ENCODE peak calls at places on chromosomes 11 and 22, in five cellular contexts. One of them, this sample, is unnamed.
A peak's percentile ranks its signal among the peaks of the same experiment; 100 is the strongest.

GRCh38 chr11:19345848-19346681 is 105.3 kb upstream of the E2F8 start:
- DNase-seq in HTR-8/SVneo: no peak
- DNase-seq in fibroblast of the conjunctiva: no peak
- DNase-seq in cardiac septum: no peak
- DNase-seq in effector memory CD8-positive, alpha-beta T cell: no peak
- DNase-seq in this sample: no peak

GRCh38 chr22:28894320-28894719 is 10.9 kb downstream of the ZNRF3 start:
- DNase-seq in fibroblast of the conjunctiva: no peak
- DNase-seq in effector memory CD8-positive, alpha-beta T cell: no peak
- DNase-seq in HTR-8/SVneo: no peak
- DNase-seq in cardiac septum: no peak
- DNase-seq in this sample: no peak

GRCh38 chr11:68373810-68374501 is 61.6 kb downstream of the LRP5 start:
- DNase-seq in cardiac septum: no peak
- DNase-seq in fibroblast of the conjunctiva: no peak
- DNase-seq in effector memory CD8-positive, alpha-beta T cell: no peak
- DNase-seq in HTR-8/SVneo: no peak
- DNase-seq in this sample: no peak

GRCh38 chr11:2377511-2378443 is 667 bp downstream of the CD81 start:
- DNase-seq in HTR-8/SVneo: peak; percentile 64
- DNase-seq in fibroblast of the conjunctiva: no peak
- DNase-seq in cardiac septum: no peak
- DNase-seq in effector memory CD8-positive, alpha-beta T cell: no peak
- DNase-seq in this sample: no peak

GRCh38 chr11:2307733-2308331 is 6.0 kb downstream of the TSPAN32 start:
- DNase-seq in HTR-8/SVneo: no peak
- DNase-seq in fibroblast of the conjunctiva: no peak
- DNase-seq in cardiac septum: no peak
- DNase-seq in effector memory CD8-positive, alpha-beta T cell: no peak
- DNase-seq in this sample: no peak

GRCh38 chr11:104705475-104706195 is 192.6 kb downstream of the CASP12 start:
- DNase-seq in cardiac septum: no peak
- DNase-seq in fibroblast of the conjunctiva: no peak
- DNase-seq in effector memory CD8-positive, alpha-beta T cell: peak; percentile 70
- DNase-seq in HTR-8/SVneo: no peak
- DNase-seq in this sample: no peak

GRCh38 chr11:116691779-116692178 is 81.0 kb downstream of the BUD13 start:
- DNase-seq in cardiac septum: no peak
- DNase-seq in effector memory CD8-positive, alpha-beta T cell: peak; percentile 54
- DNase-seq in fibroblast of the conjunctiva: no peak
- DNase-seq in HTR-8/SVneo: peak; percentile 77
- DNase-seq in this sample: no peak

GRCh38 chr11:78030429-78031325 is 7.6 kb upstream of the KCTD14 start:
- DNase-seq in cardiac septum: peak; percentile 77
- DNase-seq in fibroblast of the conjunctiva: peak; percentile 68
- DNase-seq in HTR-8/SVneo: peak; percentile 65
- DNase-seq in effector memory CD8-positive, alpha-beta T cell: no peak
- DNase-seq in this sample: no peak

GRCh38 chr11:48101044-48101733 is 115.4 kb upstream of the OR4B1 start:
- DNase-seq in effector memory CD8-positive, alpha-beta T cell: no peak
- DNase-seq in HTR-8/SVneo: no peak
- DNase-seq in fibroblast of the conjunctiva: no peak
- DNase-seq in cardiac septum: no peak
- DNase-seq in this sample: no peak

GRCh38 chr11:65129649-65130441 is 4.5 kb downstream of the SYVN1 start:
- DNase-seq in HTR-8/SVneo: no peak
- DNase-seq in cardiac septum: no peak
- DNase-seq in fibroblast of the conjunctiva: no peak
- DNase-seq in effector memory CD8-positive, alpha-beta T cell: no peak
- DNase-seq in this sample: no peak

GRCh38 chr11:96014234-96014633 is 90.3 kb upstream of the MTMR2 start:
- DNase-seq in fibroblast of the conjunctiva: no peak
- DNase-seq in cardiac septum: no peak
- DNase-seq in HTR-8/SVneo: no peak
- DNase-seq in effector memory CD8-positive, alpha-beta T cell: peak; percentile 12
- DNase-seq in this sample: no peak

GRCh38 chr11:36492724-36493304 is 17.3 kb downstream of the TRAF6 start:
- DNase-seq in cardiac septum: no peak
- DNase-seq in effector memory CD8-positive, alpha-beta T cell: peak; percentile 41
- DNase-seq in HTR-8/SVneo: peak; percentile 39
- DNase-seq in fibroblast of the conjunctiva: peak; percentile 45
- DNase-seq in this sample: no peak

GRCh38 chr11:12862761-12863469 is 146.2 kb upstream of the RASSF10 start:
- DNase-seq in effector memory CD8-positive, alpha-beta T cell: no peak
- DNase-seq in fibroblast of the conjunctiva: no peak
- DNase-seq in cardiac septum: no peak
- DNase-seq in HTR-8/SVneo: peak; percentile 71
- DNase-seq in this sample: peak; percentile 60

GRCh38 chr11:66727282-66727882 is 1.6 kb downstream of the SPTBN2 start:
- DNase-seq in fibroblast of the conjunctiva: no peak
- DNase-seq in effector memory CD8-positive, alpha-beta T cell: peak; percentile 23
- DNase-seq in cardiac septum: no peak
- DNase-seq in HTR-8/SVneo: peak; percentile 24
- DNase-seq in this sample: no peak

GRCh38 chr11:955154-956049 is 29.7 kb downstream of the AP2A2 start:
- DNase-seq in cardiac septum: no peak
- DNase-seq in fibroblast of the conjunctiva: no peak
- DNase-seq in effector memory CD8-positive, alpha-beta T cell: no peak
- DNase-seq in HTR-8/SVneo: no peak
- DNase-seq in this sample: no peak

GRCh38 chr11:7636350-7636749 is 37.0 kb downstream of the CYB5R2 start:
- DNase-seq in effector memory CD8-positive, alpha-beta T cell: no peak
- DNase-seq in fibroblast of the conjunctiva: no peak
- DNase-seq in HTR-8/SVneo: no peak
- DNase-seq in cardiac septum: no peak
- DNase-seq in this sample: no peak

GRCh38 chr22:31344369-31345330 is 1.5 kb downstream of the PATZ1 start:
- DNase-seq in effector memory CD8-positive, alpha-beta T cell: peak; percentile 23
- DNase-seq in fibroblast of the conjunctiva: no peak
- DNase-seq in HTR-8/SVneo: no peak
- DNase-seq in cardiac septum: no peak
- DNase-seq in this sample: no peak

GRCh38 chr22:33584152-33584551 is 336.1 kb downstream of the LARGE1 start:
- DNase-seq in cardiac septum: no peak
- DNase-seq in effector memory CD8-positive, alpha-beta T cell: no peak
- DNase-seq in HTR-8/SVneo: no peak
- DNase-seq in fibroblast of the conjunctiva: no peak
- DNase-seq in this sample: no peak

GRCh38 chr11:66443602-66444001 is 5.0 kb upstream of the MRPL11 start:
- DNase-seq in effector memory CD8-positive, alpha-beta T cell: no peak
- DNase-seq in fibroblast of the conjunctiva: peak; percentile 41
- DNase-seq in cardiac septum: no peak
- DNase-seq in HTR-8/SVneo: peak; percentile 59
- DNase-seq in this sample: peak; percentile 93

GRCh38 chr11:121426476-121427454 is 25.3 kb upstream of the SORL1 start:
- DNase-seq in cardiac septum: peak; percentile 85
- DNase-seq in HTR-8/SVneo: no peak
- DNase-seq in effector memory CD8-positive, alpha-beta T cell: peak; percentile 20
- DNase-seq in fibroblast of the conjunctiva: no peak
- DNase-seq in this sample: no peak

GRCh38 chr22:25201557-25202273 is 2.1 kb downstream of the CRYBB3 start:
- DNase-seq in HTR-8/SVneo: no peak
- DNase-seq in effector memory CD8-positive, alpha-beta T cell: no peak
- DNase-seq in cardiac septum: no peak
- DNase-seq in fibroblast of the conjunctiva: no peak
- DNase-seq in this sample: no peak

GRCh38 chr11:29629281-29629680 is 387.5 kb downstream of the KCNA4 start:
- DNase-seq in cardiac septum: no peak
- DNase-seq in HTR-8/SVneo: no peak
- DNase-seq in effector memory CD8-positive, alpha-beta T cell: no peak
- DNase-seq in fibroblast of the conjunctiva: no peak
- DNase-seq in this sample: no peak

GRCh38 chr11:70126494-70126893 is 48.4 kb downstream of the ANO1 start:
- DNase-seq in fibroblast of the conjunctiva: no peak
- DNase-seq in cardiac septum: no peak
- DNase-seq in HTR-8/SVneo: no peak
- DNase-seq in effector memory CD8-positive, alpha-beta T cell: no peak
- DNase-seq in this sample: no peak

GRCh38 chr22:39567135-39567946 is 3.2 kb upstream of the CACNA1I start:
- DNase-seq in HTR-8/SVneo: no peak
- DNase-seq in fibroblast of the conjunctiva: no peak
- DNase-seq in effector memory CD8-positive, alpha-beta T cell: peak; percentile 22
- DNase-seq in cardiac septum: no peak
- DNase-seq in this sample: no peak